ENCODE peak calls at places on chromosomes 3 and 15, in ten cellular contexts. F is fibroblast of lung, R is breast epithelium, H is cardiac muscle cell, J is suprapubic skin, L is vagina, C is A549, V is lower leg skin, A is cardiac fibroblast, D is K562. O is an unnamed sample.

GRCh38 chr3:185789891-185790830 is 34.7 kb downstream of the IGF2BP2 start:
- DNase-seq in F (peak), R (no peak), H (no peak), J (no peak), L (no peak), C (no peak), V (no peak), A (no peak), D (no peak), O (no peak)

GRCh38 chr15:80635953-80636352 is 59.2 kb upstream of the ABHD17C start:
- DNase-seq in F (no peak), R (no peak), H (peak), J (no peak), L (no peak), C (no peak), V (no peak), A (no peak), D (no peak), O (no peak)

GRCh38 chr3:36942632-36943248 is 2.1 kb downstream of the TRANK1 start:
- DNase-seq in F (no peak), R (no peak), H (no peak), J (no peak), L (no peak), C (no peak), V (peak), A (no peak), D (no peak), O (no peak)

GRCh38 chr3:24487325-24488242 is 7.1 kb downstream of the THRB start:
- DNase-seq in F (no peak), R (no peak), H (no peak), J (no peak), L (no peak), C (no peak), V (no peak), A (no peak), D (no peak), O (no peak)

GRCh38 chr3:74532446-74532845 is 82.0 kb downstream of the CNTN3 start:
- DNase-seq in F (peak), R (no peak), H (peak), J (no peak), L (no peak), C (no peak), V (no peak), A (peak), D (no peak), O (peak)

GRCh38 chr3:112519424-112520001 is 20.2 kb upstream of the BTLA start:
- DNase-seq in F (peak), R (no peak), H (peak), J (no peak), L (no peak), C (peak), V (no peak), A (peak), D (peak), O (peak)

GRCh38 chr3:71478568-71478967 is 105.0 kb downstream of the FOXP1 start:
- DNase-seq in F (peak), R (no peak), H (no peak), J (no peak), L (no peak), C (no peak), V (no peak), A (peak), D (no peak), O (no peak)

GRCh38 chr3:13092621-13093339 is 19.6 kb upstream of the IQSEC1 start:
- DNase-seq in F (no peak), R (no peak), H (no peak), J (no peak), L (no peak), C (no peak), V (no peak), A (no peak), D (no peak), O (no peak)

GRCh38 chr15:89057506-89058133 is 30.6 kb upstream of the ABHD2 start:
- DNase-seq in F (peak), R (peak), H (peak), J (peak), L (no peak), C (peak), V (peak), A (peak), D (peak), O (peak)

GRCh38 chr3:10289077-10289476 is 3.7 kb downstream of the GHRL start:
- DNase-seq in F (no peak), R (no peak), H (no peak), J (no peak), L (no peak), C (no peak), V (no peak), A (no peak), D (no peak), O (no peak)

GRCh38 chr15:70271422-70272088 is 173.8 kb upstream of the TLE3 start:
- DNase-seq in F (peak), R (no peak), H (peak), J (no peak), L (no peak), C (peak), V (no peak), A (peak), D (no peak), O (peak)

GRCh38 chr3:192907784-192908183 is 9.9 kb downstream of the MB21D2 start:
- DNase-seq in F (no peak), R (no peak), H (no peak), J (no peak), L (no peak), C (no peak), V (no peak), A (no peak), D (no peak), O (no peak)

GRCh38 chr3:47663630-47664240 is 85.1 kb upstream of the CSPG5 start:
- DNase-seq in F (no peak), R (no peak), H (no peak), J (no peak), L (no peak), C (no peak), V (no peak), A (no peak), D (no peak), O (no peak)

GRCh38 chr15:25437751-25438600 is 848 bp downstream of the UBE3A start:
- DNase-seq in F (peak), R (peak), H (peak), J (no peak), L (no peak), C (peak), V (peak), A (peak), D (peak), O (peak)

GRCh38 chr3:101902041-101902440 is 52.7 kb downstream of the NFKBIZ start:
- DNase-seq in F (peak), R (no peak), H (peak), J (no peak), L (no peak), C (peak), V (no peak), A (peak), D (no peak), O (peak)

GRCh38 chr3:132417695-132418520 is 606 bp downstream of the DNAJC13 start:
- DNase-seq in F (peak), R (peak), H (peak), J (no peak), L (no peak), C (peak), V (no peak), A (peak), D (peak), O (peak)

GRCh38 chr15:42070966-42071350 is 23.4 kb downstream of the PLA2G4D start:
- DNase-seq in F (no peak), R (no peak), H (no peak), J (peak), L (peak), C (no peak), V (no peak), A (no peak), D (no peak), O (no peak)

GRCh38 chr3:9780451-9780797 is 10.7 kb upstream of the CAMK1 start:
- DNase-seq in F (no peak), R (no peak), H (no peak), J (no peak), L (no peak), C (no peak), V (no peak), A (no peak), D (no peak), O (no peak)

GRCh38 chr15:90087454-90088154 is 14.7 kb downstream of the IDH2 start:
- DNase-seq in F (no peak), R (no peak), H (peak), J (no peak), L (no peak), C (peak), V (no peak), A (peak), D (peak), O (peak)

DNA sequence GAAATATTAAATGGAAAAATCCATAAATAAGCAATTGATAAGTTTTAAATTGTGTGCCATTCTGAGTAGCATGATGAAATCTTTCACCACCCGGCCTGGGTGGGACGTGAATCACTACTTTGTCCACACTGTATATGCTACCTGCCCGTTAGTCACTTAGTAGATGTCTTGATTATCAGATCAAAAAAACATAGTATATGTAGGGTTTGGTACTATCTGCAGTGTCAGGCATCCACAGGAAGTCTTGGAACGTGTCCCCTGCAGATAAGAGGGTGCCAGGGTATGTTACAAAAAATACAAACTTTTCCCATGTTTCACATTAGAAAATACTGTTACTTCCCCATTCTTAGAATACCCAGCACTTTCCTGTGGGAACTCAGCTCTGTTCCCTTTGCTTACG is 35.2 kb downstream of the FAM81A start:
- DNase-seq in F (no peak), R (no peak), H (peak), J (no peak), L (no peak), C (no peak), V (no peak), A (no peak), D (no peak), O (no peak)
- TF ChIP-seq CTCF in F (no peak), R (no peak), H (no peak), J (no peak), L (no peak), C (no peak), V (no peak), A (no peak), D (no peak), O (no peak)

GRCh38 chr3:33681667-33682066 is 36.4 kb downstream of the CLASP2 start:
- DNase-seq in F (no peak), R (no peak), H (no peak), J (no peak), L (no peak), C (no peak), V (no peak), A (no peak), D (no peak), O (no peak)

GRCh38 chr3:33690341-33690740 is 27.7 kb downstream of the CLASP2 start:
- DNase-seq in F (no peak), R (no peak), H (no peak), J (no peak), L (no peak), C (no peak), V (no peak), A (no peak), D (no peak), O (no peak)

GRCh38 chr3:33682770-33683169 is 35.3 kb downstream of the CLASP2 start:
- DNase-seq in F (no peak), R (no peak), H (no peak), J (no peak), L (no peak), C (no peak), V (no peak), A (no peak), D (no peak), O (no peak)

GRCh38 chr3:33687406-33688010 is 30.5 kb downstream of the CLASP2 start:
- DNase-seq in F (peak), R (no peak), H (peak), J (no peak), L (no peak), C (no peak), V (no peak), A (peak), D (no peak), O (peak)
- H3K4me3 ChIP-seq in F (no peak), R (no peak), H (no peak), J (no peak), L (no peak), C (no peak), V (no peak), A (no peak), D (no peak), O (no peak)

DNA sequence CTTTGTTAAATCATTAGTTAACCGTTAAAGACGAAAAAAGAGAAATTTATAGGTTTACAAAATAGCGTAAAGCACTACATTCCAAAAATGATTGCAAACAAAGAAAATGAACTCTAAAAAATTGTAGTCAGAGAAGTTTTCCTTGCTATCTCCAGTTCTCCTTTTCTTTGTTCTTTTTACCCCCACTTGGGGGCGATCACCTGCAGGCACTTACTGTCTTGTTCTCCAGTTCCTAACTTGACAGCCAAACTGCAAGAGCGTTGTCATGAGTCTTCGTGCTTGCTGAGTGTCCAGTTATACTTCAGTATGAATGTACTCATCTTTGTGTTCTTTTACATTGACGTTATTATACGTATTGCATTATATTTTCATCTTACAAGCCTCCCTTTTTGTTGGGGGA is 54.5 kb downstream of the CHD2 start:
- DNase-seq in F (no peak), R (no peak), H (no peak), J (no peak), L (no peak), C (peak), V (no peak), A (peak), D (peak), O (no peak)
- TF ChIP-seq CTCF in F (peak), R (no peak), H (peak), J (no peak), L (no peak), C (peak), V (no peak), A (peak), D (no peak), O (peak)

DNA sequence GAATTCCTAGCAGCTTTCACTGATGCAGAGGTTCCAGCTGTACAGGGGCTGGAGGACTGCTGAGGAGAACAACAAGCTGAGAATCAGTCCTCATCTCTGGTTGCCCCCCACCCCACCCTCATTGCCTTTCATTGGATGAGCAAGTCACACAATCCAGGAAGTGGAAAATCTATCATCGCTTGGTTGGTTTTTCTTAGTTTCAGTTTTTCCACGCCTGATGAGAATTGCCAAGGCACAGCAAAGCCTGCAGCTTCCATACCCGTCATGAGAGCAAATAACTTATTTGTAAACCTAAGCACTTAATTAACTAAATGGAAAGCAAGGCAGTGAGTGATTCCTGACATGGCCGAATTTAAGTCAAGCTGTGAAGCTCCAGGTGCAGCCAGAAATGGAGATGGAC is 21.4 kb upstream of the LIPC start:
- DNase-seq in F (no peak), R (no peak), H (peak), J (no peak), L (no peak), C (no peak), V (no peak), A (no peak), D (no peak), O (peak)
- H3K4me3 ChIP-seq in F (peak), R (peak), H (no peak), J (peak), L (peak), C (no peak), V (no peak), A (peak), D (peak), O (peak)

DNA sequence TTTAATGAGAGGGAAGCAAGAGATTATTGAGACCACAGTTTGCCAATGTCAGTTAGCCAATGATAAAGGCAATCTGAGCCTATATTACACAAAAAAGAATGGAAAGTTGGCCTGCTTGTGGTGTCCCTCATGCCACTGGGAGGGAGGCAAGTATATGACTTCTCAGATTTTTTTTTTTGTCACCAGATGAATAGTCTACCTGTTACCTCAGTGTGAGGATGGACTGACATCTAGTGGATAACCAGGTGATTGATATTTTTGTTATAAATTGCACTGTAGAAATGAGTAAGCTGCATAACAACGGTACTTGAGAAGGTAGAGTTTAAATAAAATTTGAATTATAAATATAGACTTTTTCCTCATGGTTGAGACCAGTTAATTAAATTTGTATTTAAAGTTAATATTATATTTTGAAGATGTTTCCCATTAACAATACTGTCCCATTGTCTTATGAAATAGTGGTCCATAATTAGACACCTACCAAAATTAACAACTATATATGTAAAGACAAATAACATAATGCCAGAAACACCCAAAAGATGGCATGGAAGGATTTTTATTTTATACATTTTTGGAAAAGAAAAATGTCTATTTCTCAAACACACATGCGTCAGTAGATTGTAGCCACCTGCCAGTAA is 237.8 kb upstream of the GADL1 start:
- DNase-seq in F (peak), R (no peak), H (peak), J (no peak), L (no peak), C (peak), V (no peak), A (peak), D (no peak), O (peak)
- TF ChIP-seq CTCF in F (peak), R (peak), H (peak), J (peak), L (no peak), C (peak), V (no peak), A (peak), D (no peak), O (peak)